ENCODE peak calls at places on chromosomes 12 and 14, in eight cellular contexts. H, R, S, U, L, I, J and X are unnamed samples.

GRCh38 chr12:121955258-121956040 is 37.1 kb downstream of the CFAP251 start:
- DNase-seq in U (no peak), H (no peak), R (no peak), S (no peak), L (peak), J (no peak), I (no peak), X (peak)

GRCh38 chr14:76786556-76786955 is 25.3 kb downstream of the VASH1 start:
- DNase-seq in L (no peak), J (no peak), U (no peak), H (no peak), S (no peak), I (no peak), R (no peak), X (no peak)

GRCh38 chr12:54891717-54892478 is 37.6 kb downstream of the MUCL1 start:
- DNase-seq in U (no peak), J (peak), S (no peak), L (no peak), H (no peak), R (no peak), I (no peak), X (no peak)

GRCh38 chr12:48000878-48001321 is 3.4 kb downstream of the COL2A1 start:
- DNase-seq in L (peak), S (no peak), J (peak), H (peak), I (peak), U (no peak), R (peak), X (peak)

GRCh38 chr12:5166976-5167375 is 123.3 kb downstream of the KCNA5 start:
- DNase-seq in S (no peak), L (peak), I (no peak), U (no peak), J (no peak), H (peak), R (no peak), X (peak)

GRCh38 chr12:25415004-25415403 is 138.1 kb downstream of the LMNTD1 start:
- DNase-seq in U (no peak), H (no peak), L (no peak), J (no peak), S (no peak), I (no peak), R (no peak), X (no peak)

GRCh38 chr12:106586803-106587684 is 4.2 kb downstream of the RFX4 start:
- DNase-seq in U (peak), J (no peak), H (no peak), I (peak), L (no peak), S (no peak), R (peak), X (peak)

GRCh38 chr12:115638753-115639666 is 638.5 kb downstream of the MED13L start:
- DNase-seq in H (no peak), I (peak), J (no peak), U (no peak), R (peak), S (no peak), L (no peak), X (peak)

GRCh38 chr12:121989266-121989950 is 32.3 kb upstream of the BCL7A start:
- DNase-seq in I (no peak), H (no peak), U (no peak), R (no peak), L (no peak), S (no peak), J (no peak), X (no peak)

GRCh38 chr14:34035177-34035933 is 84.5 kb upstream of the EGLN3 start:
- DNase-seq in J (no peak), H (no peak), U (no peak), I (no peak), L (no peak), S (no peak), R (no peak), X (no peak)

GRCh38 chr12:112422531-112422930 is 3.8 kb downstream of the PTPN11 start:
- DNase-seq in I (no peak), R (peak), L (no peak), U (no peak), S (no peak), H (no peak), J (no peak), X (peak)

GRCh38 chr12:99960312-99960711 is 24.4 kb downstream of the ANKS1B start:
- DNase-seq in S (no peak), R (no peak), I (no peak), J (peak), H (no peak), U (no peak), L (no peak), X (peak)

GRCh38 chr14:99612065-99612736 is 8.2 kb upstream of the CCDC85C start:
- DNase-seq in R (no peak), U (no peak), L (no peak), H (no peak), J (no peak), S (no peak), I (no peak), X (no peak)

GRCh38 chr12:130716918-130717306 is 813 bp upstream of the RIMBP2 start:
- DNase-seq in I (no peak), H (no peak), L (no peak), S (no peak), U (no peak), J (no peak), R (no peak), X (no peak)

GRCh38 chr14:77641534-77642341 is 25.3 kb upstream of the SPTLC2 start:
- DNase-seq in L (peak), R (no peak), U (no peak), J (no peak), I (peak), H (no peak), S (peak), X (no peak)

GRCh38 chr12:77685112-77685511 is 145.6 kb upstream of the NAV3 start:
- DNase-seq in S (no peak), I (peak), H (peak), J (peak), L (peak), R (peak), U (peak), X (peak)

GRCh38 chr12:40002178-40003169 is 103.4 kb downstream of the SLC2A13 start:
- DNase-seq in J (no peak), U (no peak), I (no peak), S (no peak), L (no peak), H (no peak), R (no peak), X (no peak)

GRCh38 chr12:132243596-132244289 is 85.6 kb downstream of the GALNT9 start:
- DNase-seq in I (peak), R (peak), H (no peak), J (no peak), S (peak), U (no peak), L (no peak), X (peak)

GRCh38 chr12:77122236-77122635 is 56.9 kb upstream of the E2F7 start:
- DNase-seq in J (no peak), L (peak), S (no peak), I (no peak), R (no peak), H (peak), U (no peak), X (peak)

GRCh38 chr12:92502417-92503028 is 200.3 kb upstream of the PLEKHG7 start:
- DNase-seq in S (no peak), R (no peak), I (no peak), J (no peak), L (no peak), U (no peak), H (no peak), X (peak)

GRCh38 chr12:2016862-2017723 is 12.8 kb upstream of the DCP1B start:
- DNase-seq in J (peak), H (no peak), S (no peak), L (no peak), U (no peak), R (no peak), I (no peak), X (no peak)

GRCh38 chr12:120584343-120585149 is 3.3 kb upstream of the POP5 start:
- DNase-seq in I (peak), H (no peak), L (no peak), S (peak), J (no peak), R (peak), U (peak), X (peak)